ENCODE peak calls at places on chromosomes 11 and 22, in eight cellular contexts. One of them, this sample, is unnamed.

GRCh38 chr22:44360686-44361381 is 48.1 kb upstream of the SHISAL1 start:
- DNase-seq in DMS53: no peak
- DNase-seq in aorta: peak
- DNase-seq in neuronal stem cell: no peak
- DNase-seq in stimulated activated CD8-positive, alpha-beta memory T cell treated with anti-CD3 and anti-CD28 coated beads, Interleukin-7, amount 100 ng/mL, for 1 hour: no peak
- DNase-seq in LoVo: no peak
- DNase-seq in RPMI7951: peak
- DNase-seq in effector memory CD8-positive, alpha-beta T cell: no peak
- DNase-seq in this sample: peak

GRCh38 chr22:29081499-29082236 is 8.8 kb downstream of the KREMEN1 start:
- DNase-seq in DMS53: no peak
- DNase-seq in aorta: no peak
- DNase-seq in neuronal stem cell: no peak
- DNase-seq in stimulated activated CD8-positive, alpha-beta memory T cell treated with anti-CD3 and anti-CD28 coated beads, Interleukin-7, amount 100 ng/mL, for 1 hour: no peak
- DNase-seq in LoVo: no peak
- DNase-seq in RPMI7951: no peak
- DNase-seq in effector memory CD8-positive, alpha-beta T cell: no peak
- DNase-seq in this sample: no peak

GRCh38 chr11:66087148-66087908 is 17.3 kb downstream of the PACS1 start:
- DNase-seq in DMS53: no peak
- DNase-seq in aorta: no peak
- DNase-seq in neuronal stem cell: no peak
- DNase-seq in stimulated activated CD8-positive, alpha-beta memory T cell treated with anti-CD3 and anti-CD28 coated beads, Interleukin-7, amount 100 ng/mL, for 1 hour: no peak
- DNase-seq in LoVo: no peak
- DNase-seq in RPMI7951: no peak
- DNase-seq in effector memory CD8-positive, alpha-beta T cell: no peak
- DNase-seq in this sample: no peak

GRCh38 chr11:10066441-10066840 is 227.6 kb downstream of the SBF2 start:
- DNase-seq in DMS53: peak
- DNase-seq in aorta: no peak
- DNase-seq in neuronal stem cell: no peak
- DNase-seq in stimulated activated CD8-positive, alpha-beta memory T cell treated with anti-CD3 and anti-CD28 coated beads, Interleukin-7, amount 100 ng/mL, for 1 hour: no peak
- DNase-seq in LoVo: no peak
- DNase-seq in RPMI7951: no peak
- DNase-seq in effector memory CD8-positive, alpha-beta T cell: no peak
- DNase-seq in this sample: no peak

GRCh38 chr11:30346068-30346688 is 23.3 kb downstream of the ARL14EP start:
- DNase-seq in DMS53: peak
- DNase-seq in aorta: no peak
- DNase-seq in neuronal stem cell: peak
- DNase-seq in stimulated activated CD8-positive, alpha-beta memory T cell treated with anti-CD3 and anti-CD28 coated beads, Interleukin-7, amount 100 ng/mL, for 1 hour: no peak
- DNase-seq in LoVo: peak
- DNase-seq in RPMI7951: peak
- DNase-seq in effector memory CD8-positive, alpha-beta T cell: no peak
- DNase-seq in this sample: peak

GRCh38 chr22:50119768-50120251 is 30.0 kb downstream of the MOV10L1 start:
- DNase-seq in DMS53: no peak
- DNase-seq in aorta: no peak
- DNase-seq in neuronal stem cell: no peak
- DNase-seq in stimulated activated CD8-positive, alpha-beta memory T cell treated with anti-CD3 and anti-CD28 coated beads, Interleukin-7, amount 100 ng/mL, for 1 hour: no peak
- DNase-seq in LoVo: no peak
- DNase-seq in RPMI7951: no peak
- DNase-seq in effector memory CD8-positive, alpha-beta T cell: no peak
- DNase-seq in this sample: no peak

GRCh38 chr22:48579915-48580279 is 1247.8 kb downstream of the BRD1 start:
- DNase-seq in DMS53: no peak
- DNase-seq in aorta: no peak
- DNase-seq in neuronal stem cell: no peak
- DNase-seq in stimulated activated CD8-positive, alpha-beta memory T cell treated with anti-CD3 and anti-CD28 coated beads, Interleukin-7, amount 100 ng/mL, for 1 hour: no peak
- DNase-seq in LoVo: no peak
- DNase-seq in RPMI7951: no peak
- DNase-seq in effector memory CD8-positive, alpha-beta T cell: no peak
- DNase-seq in this sample: no peak

GRCh38 chr22:49754674-49755590 is 72.7 kb downstream of the BRD1 start:
- DNase-seq in DMS53: no peak
- DNase-seq in aorta: peak
- DNase-seq in neuronal stem cell: no peak
- DNase-seq in stimulated activated CD8-positive, alpha-beta memory T cell treated with anti-CD3 and anti-CD28 coated beads, Interleukin-7, amount 100 ng/mL, for 1 hour: no peak
- DNase-seq in LoVo: no peak
- DNase-seq in RPMI7951: no peak
- DNase-seq in effector memory CD8-positive, alpha-beta T cell: no peak
- DNase-seq in this sample: no peak

GRCh38 chr22:26086359-26086758 is 82.9 kb upstream of the SEZ6L start:
- DNase-seq in DMS53: no peak
- DNase-seq in aorta: no peak
- DNase-seq in neuronal stem cell: no peak
- DNase-seq in stimulated activated CD8-positive, alpha-beta memory T cell treated with anti-CD3 and anti-CD28 coated beads, Interleukin-7, amount 100 ng/mL, for 1 hour: no peak
- DNase-seq in LoVo: no peak
- DNase-seq in RPMI7951: no peak
- DNase-seq in effector memory CD8-positive, alpha-beta T cell: no peak
- DNase-seq in this sample: no peak

GRCh38 chr11:95849087-95849825 is 59.0 kb downstream of the CEP57 start:
- DNase-seq in DMS53: peak
- DNase-seq in aorta: peak
- DNase-seq in neuronal stem cell: peak
- DNase-seq in stimulated activated CD8-positive, alpha-beta memory T cell treated with anti-CD3 and anti-CD28 coated beads, Interleukin-7, amount 100 ng/mL, for 1 hour: no peak
- DNase-seq in LoVo: peak
- DNase-seq in RPMI7951: peak
- DNase-seq in effector memory CD8-positive, alpha-beta T cell: no peak
- DNase-seq in this sample: peak

GRCh38 chr11:61297741-61298140 is 2.6 kb upstream of the VWCE start:
- DNase-seq in DMS53: no peak
- DNase-seq in aorta: peak
- DNase-seq in neuronal stem cell: no peak
- DNase-seq in stimulated activated CD8-positive, alpha-beta memory T cell treated with anti-CD3 and anti-CD28 coated beads, Interleukin-7, amount 100 ng/mL, for 1 hour: no peak
- DNase-seq in LoVo: peak
- DNase-seq in RPMI7951: peak
- DNase-seq in effector memory CD8-positive, alpha-beta T cell: no peak
- DNase-seq in this sample: peak

GRCh38 chr22:46783721-46784120 is 21.3 kb downstream of the TBC1D22A start:
- DNase-seq in DMS53: no peak
- DNase-seq in aorta: no peak
- DNase-seq in neuronal stem cell: no peak
- DNase-seq in stimulated activated CD8-positive, alpha-beta memory T cell treated with anti-CD3 and anti-CD28 coated beads, Interleukin-7, amount 100 ng/mL, for 1 hour: no peak
- DNase-seq in LoVo: no peak
- DNase-seq in RPMI7951: no peak
- DNase-seq in effector memory CD8-positive, alpha-beta T cell: no peak
- DNase-seq in this sample: no peak

GRCh38 chr22:38034278-38034882 is 22.8 kb upstream of the PICK1 start:
- DNase-seq in DMS53: peak
- DNase-seq in aorta: peak
- DNase-seq in neuronal stem cell: peak
- DNase-seq in stimulated activated CD8-positive, alpha-beta memory T cell treated with anti-CD3 and anti-CD28 coated beads, Interleukin-7, amount 100 ng/mL, for 1 hour: no peak
- DNase-seq in LoVo: no peak
- DNase-seq in RPMI7951: peak
- DNase-seq in effector memory CD8-positive, alpha-beta T cell: no peak
- DNase-seq in this sample: peak

GRCh38 chr22:37471721-37472417 is 14.3 kb downstream of the MFNG start:
- DNase-seq in DMS53: peak
- DNase-seq in aorta: no peak
- DNase-seq in neuronal stem cell: no peak
- DNase-seq in stimulated activated CD8-positive, alpha-beta memory T cell treated with anti-CD3 and anti-CD28 coated beads, Interleukin-7, amount 100 ng/mL, for 1 hour: no peak
- DNase-seq in LoVo: no peak
- DNase-seq in RPMI7951: no peak
- DNase-seq in effector memory CD8-positive, alpha-beta T cell: no peak
- DNase-seq in this sample: no peak

GRCh38 chr11:67027483-67027930 is 4.6 kb downstream of the SYT12 start:
- DNase-seq in DMS53: no peak
- DNase-seq in aorta: no peak
- DNase-seq in neuronal stem cell: no peak
- DNase-seq in stimulated activated CD8-positive, alpha-beta memory T cell treated with anti-CD3 and anti-CD28 coated beads, Interleukin-7, amount 100 ng/mL, for 1 hour: no peak
- DNase-seq in LoVo: no peak
- DNase-seq in RPMI7951: no peak
- DNase-seq in effector memory CD8-positive, alpha-beta T cell: no peak
- DNase-seq in this sample: no peak

GRCh38 chr22:28373841-28374240 is 305.8 kb downstream of the TTC28 start:
- DNase-seq in DMS53: no peak
- DNase-seq in aorta: no peak
- DNase-seq in neuronal stem cell: no peak
- DNase-seq in stimulated activated CD8-positive, alpha-beta memory T cell treated with anti-CD3 and anti-CD28 coated beads, Interleukin-7, amount 100 ng/mL, for 1 hour: no peak
- DNase-seq in LoVo: no peak
- DNase-seq in RPMI7951: peak
- DNase-seq in effector memory CD8-positive, alpha-beta T cell: no peak
- DNase-seq in this sample: no peak

GRCh38 chr11:120499088-120499487 is 12.5 kb upstream of the GRIK4 start:
- DNase-seq in DMS53: no peak
- DNase-seq in aorta: no peak
- DNase-seq in neuronal stem cell: no peak
- DNase-seq in stimulated activated CD8-positive, alpha-beta memory T cell treated with anti-CD3 and anti-CD28 coated beads, Interleukin-7, amount 100 ng/mL, for 1 hour: no peak
- DNase-seq in LoVo: no peak
- DNase-seq in RPMI7951: no peak
- DNase-seq in effector memory CD8-positive, alpha-beta T cell: no peak
- DNase-seq in this sample: no peak

GRCh38 chr11:75563501-75563977 is 1.5 kb downstream of the SERPINH1 start:
- DNase-seq in DMS53: no peak
- DNase-seq in aorta: no peak
- DNase-seq in neuronal stem cell: no peak
- DNase-seq in stimulated activated CD8-positive, alpha-beta memory T cell treated with anti-CD3 and anti-CD28 coated beads, Interleukin-7, amount 100 ng/mL, for 1 hour: no peak
- DNase-seq in LoVo: no peak
- DNase-seq in RPMI7951: no peak
- DNase-seq in effector memory CD8-positive, alpha-beta T cell: no peak
- DNase-seq in this sample: no peak

GRCh38 chr11:12853652-12854296 is 155.3 kb upstream of the RASSF10 start:
- DNase-seq in DMS53: peak
- DNase-seq in aorta: no peak
- DNase-seq in neuronal stem cell: no peak
- DNase-seq in stimulated activated CD8-positive, alpha-beta memory T cell treated with anti-CD3 and anti-CD28 coated beads, Interleukin-7, amount 100 ng/mL, for 1 hour: no peak
- DNase-seq in LoVo: no peak
- DNase-seq in RPMI7951: no peak
- DNase-seq in effector memory CD8-positive, alpha-beta T cell: no peak
- DNase-seq in this sample: no peak

GRCh38 chr11:11415786-11416390 is 62.8 kb upstream of the CSNK2A3 start:
- DNase-seq in DMS53: no peak
- DNase-seq in aorta: no peak
- DNase-seq in neuronal stem cell: no peak
- DNase-seq in stimulated activated CD8-positive, alpha-beta memory T cell treated with anti-CD3 and anti-CD28 coated beads, Interleukin-7, amount 100 ng/mL, for 1 hour: no peak
- DNase-seq in LoVo: no peak
- DNase-seq in RPMI7951: peak
- DNase-seq in effector memory CD8-positive, alpha-beta T cell: no peak
- DNase-seq in this sample: no peak

GRCh38 chr11:355581-356458 is 13.5 kb upstream of the B4GALNT4 start:
- DNase-seq in DMS53: peak
- DNase-seq in aorta: peak
- DNase-seq in neuronal stem cell: peak
- DNase-seq in stimulated activated CD8-positive, alpha-beta memory T cell treated with anti-CD3 and anti-CD28 coated beads, Interleukin-7, amount 100 ng/mL, for 1 hour: peak
- DNase-seq in LoVo: peak
- DNase-seq in RPMI7951: peak
- DNase-seq in effector memory CD8-positive, alpha-beta T cell: peak
- DNase-seq in this sample: peak

GRCh38 chr11:62856333-62856910 is 17.0 kb upstream of the WDR74 start:
- DNase-seq in DMS53: peak
- DNase-seq in aorta: no peak
- DNase-seq in neuronal stem cell: no peak
- DNase-seq in stimulated activated CD8-positive, alpha-beta memory T cell treated with anti-CD3 and anti-CD28 coated beads, Interleukin-7, amount 100 ng/mL, for 1 hour: no peak
- DNase-seq in LoVo: no peak
- DNase-seq in RPMI7951: no peak
- DNase-seq in effector memory CD8-positive, alpha-beta T cell: no peak
- DNase-seq in this sample: no peak

GRCh38 chr11:61961570-61962212 is 5.7 kb downstream of the FTH1 start:
- DNase-seq in DMS53: no peak
- DNase-seq in aorta: peak
- DNase-seq in neuronal stem cell: no peak
- DNase-seq in stimulated activated CD8-positive, alpha-beta memory T cell treated with anti-CD3 and anti-CD28 coated beads, Interleukin-7, amount 100 ng/mL, for 1 hour: no peak
- DNase-seq in LoVo: peak
- DNase-seq in RPMI7951: peak
- DNase-seq in effector memory CD8-positive, alpha-beta T cell: no peak
- DNase-seq in this sample: peak

GRCh38 chr11:3085052-3085451 is 27.8 kb upstream of the CARS1 start:
- DNase-seq in DMS53: no peak
- DNase-seq in aorta: no peak
- DNase-seq in neuronal stem cell: no peak
- DNase-seq in stimulated activated CD8-positive, alpha-beta memory T cell treated with anti-CD3 and anti-CD28 coated beads, Interleukin-7, amount 100 ng/mL, for 1 hour: no peak
- DNase-seq in LoVo: no peak
- DNase-seq in RPMI7951: peak
- DNase-seq in effector memory CD8-positive, alpha-beta T cell: no peak
- DNase-seq in this sample: no peak

GRCh38 chr22:48426466-48427380 is 1401.0 kb downstream of the BRD1 start:
- DNase-seq in DMS53: no peak
- DNase-seq in aorta: peak
- DNase-seq in neuronal stem cell: no peak
- DNase-seq in stimulated activated CD8-positive, alpha-beta memory T cell treated with anti-CD3 and anti-CD28 coated beads, Interleukin-7, amount 100 ng/mL, for 1 hour: no peak
- DNase-seq in LoVo: no peak
- DNase-seq in RPMI7951: no peak
- DNase-seq in effector memory CD8-positive, alpha-beta T cell: no peak
- DNase-seq in this sample: no peak

GRCh38 chr11:61028135-61028729 is 56.8 kb downstream of the CD6 start:
- DNase-seq in DMS53: peak
- DNase-seq in aorta: no peak
- DNase-seq in neuronal stem cell: no peak
- DNase-seq in stimulated activated CD8-positive, alpha-beta memory T cell treated with anti-CD3 and anti-CD28 coated beads, Interleukin-7, amount 100 ng/mL, for 1 hour: no peak
- DNase-seq in LoVo: no peak
- DNase-seq in RPMI7951: no peak
- DNase-seq in effector memory CD8-positive, alpha-beta T cell: no peak
- DNase-seq in this sample: peak

GRCh38 chr11:61888043-61888442 is 3.3 kb downstream of the FADS3 start:
- DNase-seq in DMS53: no peak
- DNase-seq in aorta: peak
- DNase-seq in neuronal stem cell: no peak
- DNase-seq in stimulated activated CD8-positive, alpha-beta memory T cell treated with anti-CD3 and anti-CD28 coated beads, Interleukin-7, amount 100 ng/mL, for 1 hour: no peak
- DNase-seq in LoVo: peak
- DNase-seq in RPMI7951: peak
- DNase-seq in effector memory CD8-positive, alpha-beta T cell: no peak
- DNase-seq in this sample: peak

GRCh38 chr11:120061036-120061760 is 76.7 kb downstream of the TRIM29 start:
- DNase-seq in DMS53: no peak
- DNase-seq in aorta: no peak
- DNase-seq in neuronal stem cell: no peak
- DNase-seq in stimulated activated CD8-positive, alpha-beta memory T cell treated with anti-CD3 and anti-CD28 coated beads, Interleukin-7, amount 100 ng/mL, for 1 hour: no peak
- DNase-seq in LoVo: no peak
- DNase-seq in RPMI7951: peak
- DNase-seq in effector memory CD8-positive, alpha-beta T cell: no peak
- DNase-seq in this sample: peak

GRCh38 chr11:35305670-35306382 is 113.5 kb downstream of the SLC1A2 start:
- DNase-seq in DMS53: peak
- DNase-seq in aorta: no peak
- DNase-seq in neuronal stem cell: peak
- DNase-seq in stimulated activated CD8-positive, alpha-beta memory T cell treated with anti-CD3 and anti-CD28 coated beads, Interleukin-7, amount 100 ng/mL, for 1 hour: peak
- DNase-seq in LoVo: no peak
- DNase-seq in RPMI7951: peak
- DNase-seq in effector memory CD8-positive, alpha-beta T cell: peak
- DNase-seq in this sample: peak

GRCh38 chr22:41256254-41256897 is 15.6 kb upstream of the CHADL start:
- DNase-seq in DMS53: peak
- DNase-seq in aorta: no peak
- DNase-seq in neuronal stem cell: no peak
- DNase-seq in stimulated activated CD8-positive, alpha-beta memory T cell treated with anti-CD3 and anti-CD28 coated beads, Interleukin-7, amount 100 ng/mL, for 1 hour: no peak
- DNase-seq in LoVo: peak
- DNase-seq in RPMI7951: peak
- DNase-seq in effector memory CD8-positive, alpha-beta T cell: no peak
- DNase-seq in this sample: peak

GRCh38 chr11:116558504-116559252 is 214.1 kb downstream of the BUD13 start:
- DNase-seq in DMS53: no peak
- DNase-seq in aorta: no peak
- DNase-seq in neuronal stem cell: no peak
- DNase-seq in stimulated activated CD8-positive, alpha-beta memory T cell treated with anti-CD3 and anti-CD28 coated beads, Interleukin-7, amount 100 ng/mL, for 1 hour: no peak
- DNase-seq in LoVo: no peak
- DNase-seq in RPMI7951: peak
- DNase-seq in effector memory CD8-positive, alpha-beta T cell: no peak
- DNase-seq in this sample: peak

GRCh38 chr11:74011360-74012071 is 2.6 kb upstream of the UCP3 start:
- DNase-seq in DMS53: no peak
- DNase-seq in aorta: no peak
- DNase-seq in neuronal stem cell: no peak
- DNase-seq in stimulated activated CD8-positive, alpha-beta memory T cell treated with anti-CD3 and anti-CD28 coated beads, Interleukin-7, amount 100 ng/mL, for 1 hour: no peak
- DNase-seq in LoVo: no peak
- DNase-seq in RPMI7951: no peak
- DNase-seq in effector memory CD8-positive, alpha-beta T cell: peak
- DNase-seq in this sample: no peak

GRCh38 chr11:61694971-61695706 is 14.9 kb downstream of the DAGLA start:
- DNase-seq in DMS53: peak
- DNase-seq in aorta: no peak
- DNase-seq in neuronal stem cell: no peak
- DNase-seq in stimulated activated CD8-positive, alpha-beta memory T cell treated with anti-CD3 and anti-CD28 coated beads, Interleukin-7, amount 100 ng/mL, for 1 hour: no peak
- DNase-seq in LoVo: no peak
- DNase-seq in RPMI7951: no peak
- DNase-seq in effector memory CD8-positive, alpha-beta T cell: no peak
- DNase-seq in this sample: no peak

GRCh38 chr11:25211635-25212251 is 714.9 kb downstream of the LUZP2 start:
- DNase-seq in DMS53: no peak
- DNase-seq in aorta: no peak
- DNase-seq in neuronal stem cell: no peak
- DNase-seq in stimulated activated CD8-positive, alpha-beta memory T cell treated with anti-CD3 and anti-CD28 coated beads, Interleukin-7, amount 100 ng/mL, for 1 hour: no peak
- DNase-seq in LoVo: no peak
- DNase-seq in RPMI7951: no peak
- DNase-seq in effector memory CD8-positive, alpha-beta T cell: no peak
- DNase-seq in this sample: no peak

This sample was measured in Daoy.